ENCODE peak calls at places on chromosomes 6 and 20, in four cellular contexts. One of them, this sample, is unnamed.

GRCh38 chr6:35920793-35921732 is at the start of gene SRPK1:
- DNase-seq in endothelial cell: peak; percentile 88
- DNase-seq in nephron progenitor cell: peak; percentile 92
- DNase-seq in naive thymus-derived CD8-positive, alpha-beta T cell: peak; percentile 60
- DNase-seq in this sample: peak; percentile 94

GRCh38 chr6:142935553-142936517 is 9.1 kb downstream of the HIVEP2 start:
- DNase-seq in endothelial cell: no peak
- DNase-seq in naive thymus-derived CD8-positive, alpha-beta T cell: no peak
- DNase-seq in nephron progenitor cell: no peak
- DNase-seq in this sample: peak; percentile 70

GRCh38 chr6:111737065-111737521 is 131.4 kb upstream of the TRAF3IP2 start:
- DNase-seq in naive thymus-derived CD8-positive, alpha-beta T cell: no peak
- DNase-seq in nephron progenitor cell: no peak
- DNase-seq in endothelial cell: no peak
- DNase-seq in this sample: no peak

GRCh38 chr6:127816643-127817042 is 84.2 kb downstream of the THEMIS start:
- DNase-seq in naive thymus-derived CD8-positive, alpha-beta T cell: no peak
- DNase-seq in nephron progenitor cell: no peak
- DNase-seq in endothelial cell: no peak
- DNase-seq in this sample: no peak

GRCh38 chr6:16514249-16514648 is 247.0 kb downstream of the ATXN1 start:
- DNase-seq in nephron progenitor cell: no peak
- DNase-seq in endothelial cell: peak; percentile 29
- DNase-seq in naive thymus-derived CD8-positive, alpha-beta T cell: no peak
- DNase-seq in this sample: no peak

GRCh38 chr6:45854343-45854742 is 161.3 kb downstream of the CLIC5 start:
- DNase-seq in endothelial cell: no peak
- DNase-seq in nephron progenitor cell: no peak
- DNase-seq in naive thymus-derived CD8-positive, alpha-beta T cell: no peak
- DNase-seq in this sample: no peak

GRCh38 chr20:63532449-63532971 is 4.7 kb downstream of the PTK6 start:
- DNase-seq in naive thymus-derived CD8-positive, alpha-beta T cell: no peak
- DNase-seq in endothelial cell: no peak
- DNase-seq in nephron progenitor cell: no peak
- DNase-seq in this sample: peak; percentile 34

GRCh38 chr6:87731818-87732661 is 30.0 kb upstream of the AKIRIN2 start:
- DNase-seq in naive thymus-derived CD8-positive, alpha-beta T cell: peak; percentile 13
- DNase-seq in nephron progenitor cell: no peak
- DNase-seq in endothelial cell: no peak
- DNase-seq in this sample: peak; percentile 43

GRCh38 chr6:19870322-19870721 is 33.2 kb downstream of the ID4 start:
- DNase-seq in endothelial cell: no peak
- DNase-seq in nephron progenitor cell: no peak
- DNase-seq in naive thymus-derived CD8-positive, alpha-beta T cell: no peak
- DNase-seq in this sample: no peak

GRCh38 chr20:57633945-57634491 is 13.8 kb upstream of the ZBP1 start:
- DNase-seq in naive thymus-derived CD8-positive, alpha-beta T cell: peak; percentile 29
- DNase-seq in endothelial cell: no peak
- DNase-seq in nephron progenitor cell: no peak
- DNase-seq in this sample: no peak